ENCODE peak calls at places on chromosomes 3 and 15, in nine cellular contexts. L, C, M, Q, J, T, U, R and E are unnamed samples.

GRCh38 chr3:63872135-63872924 is 8.7 kb downstream of the ATXN7 start:
- DNase-seq in L (no peak), C (no peak), M (no peak), Q (no peak), J (no peak), T (no peak), U (no peak), R (peak), E (no peak)

GRCh38 chr3:123660900-123661299 is 76.0 kb upstream of the HACD2 start:
- DNase-seq in L (peak), C (no peak), M (no peak), Q (peak), J (peak), T (peak), U (peak), R (peak), E (peak)

GRCh38 chr15:47437492-47437891 is 279.8 kb upstream of the SEMA6D start:
- DNase-seq in L (no peak), C (no peak), M (no peak), Q (no peak), J (no peak), T (no peak), U (no peak), R (peak), E (no peak)

GRCh38 chr3:9213019-9213646 is 36.3 kb downstream of the SRGAP3 start:
- DNase-seq in L (no peak), C (no peak), M (no peak), Q (no peak), J (no peak), T (no peak), U (no peak), R (no peak), E (no peak)

GRCh38 chr3:198071602-198072285 is 111.7 kb downstream of the LMLN start:
- DNase-seq in L (no peak), C (peak), M (peak), Q (no peak), J (no peak), T (no peak), U (no peak), R (peak), E (no peak)

GRCh38 chr3:134334901-134335280 is 39.4 kb downstream of the AMOTL2 start:
- DNase-seq in L (no peak), C (no peak), M (no peak), Q (no peak), J (no peak), T (no peak), U (no peak), R (no peak), E (no peak)

GRCh38 chr3:41296556-41296955 is 97.3 kb downstream of the CTNNB1 start:
- DNase-seq in L (no peak), C (no peak), M (no peak), Q (no peak), J (no peak), T (no peak), U (no peak), R (no peak), E (no peak)

GRCh38 chr15:69282128-69282743 is 16.5 kb upstream of the PAQR5 start:
- DNase-seq in L (no peak), C (no peak), M (no peak), Q (no peak), J (no peak), T (no peak), U (no peak), R (no peak), E (no peak)

GRCh38 chr3:114714957-114715356 is 421.1 kb downstream of the TIGIT start:
- DNase-seq in L (no peak), C (no peak), M (no peak), Q (no peak), J (no peak), T (no peak), U (no peak), R (no peak), E (no peak)

GRCh38 chr15:52254331-52254730 is 41.3 kb downstream of the MYO5C start:
- DNase-seq in L (no peak), C (no peak), M (no peak), Q (no peak), J (no peak), T (no peak), U (no peak), R (no peak), E (no peak)
- H3K27ac ChIP-seq in L (no peak), C (no peak), M (peak), Q (no peak), J (no peak), T (no peak), U (no peak), R (no peak), E (no peak)

GRCh38 chr3:45940004-45940780 is 3.1 kb upstream of the CXCR6 start:
- DNase-seq in L (no peak), C (no peak), M (no peak), Q (no peak), J (no peak), T (no peak), U (no peak), R (no peak), E (no peak)
- H3K27ac ChIP-seq in L (no peak), C (no peak), M (no peak), Q (no peak), J (no peak), T (peak), U (no peak), R (no peak), E (no peak)

GRCh38 chr3:183883291-183884096 is 1.2 kb downstream of the PARL start:
- DNase-seq in L (no peak), C (no peak), M (no peak), Q (no peak), J (no peak), T (no peak), U (no peak), R (no peak), E (no peak)
- H3K27ac ChIP-seq in L (no peak), C (no peak), M (peak), Q (no peak), J (no peak), T (no peak), U (no peak), R (no peak), E (no peak)

DNA sequence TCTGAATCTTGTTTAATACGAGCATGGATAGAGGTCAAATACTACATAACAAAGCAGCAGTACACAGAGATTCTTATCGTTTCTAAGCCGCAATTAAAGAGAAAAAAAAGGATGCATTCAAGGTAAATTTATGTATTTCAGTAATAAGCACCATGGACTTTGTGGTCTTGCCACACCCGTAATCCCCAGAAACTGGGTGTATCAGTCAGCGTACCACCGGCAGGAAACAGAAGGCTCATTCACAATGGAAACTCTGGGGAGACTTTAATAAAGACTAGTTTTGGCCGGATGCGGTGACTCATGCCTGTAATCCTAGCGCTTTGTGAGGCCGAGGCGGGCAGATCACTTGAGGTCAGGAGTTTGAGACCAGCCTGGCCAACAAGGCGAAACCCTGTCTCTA is 81.9 kb upstream of the ZNF280D start:
- DNase-seq in L (no peak), C (no peak), M (no peak), Q (peak), J (no peak), T (no peak), U (peak), R (no peak), E (no peak)
- H3K27ac ChIP-seq in L (no peak), C (no peak), M (no peak), Q (no peak), J (no peak), T (no peak), U (no peak), R (no peak), E (no peak)

GRCh38 chr3:73009750-73010149 is 13.1 kb downstream of the PPP4R2 start:
- DNase-seq in L (no peak), C (no peak), M (no peak), Q (no peak), J (no peak), T (no peak), U (no peak), R (no peak), E (no peak)
- H3K27ac ChIP-seq in L (no peak), C (no peak), M (no peak), Q (no peak), J (no peak), T (peak), U (no peak), R (no peak), E (no peak)

DNA sequence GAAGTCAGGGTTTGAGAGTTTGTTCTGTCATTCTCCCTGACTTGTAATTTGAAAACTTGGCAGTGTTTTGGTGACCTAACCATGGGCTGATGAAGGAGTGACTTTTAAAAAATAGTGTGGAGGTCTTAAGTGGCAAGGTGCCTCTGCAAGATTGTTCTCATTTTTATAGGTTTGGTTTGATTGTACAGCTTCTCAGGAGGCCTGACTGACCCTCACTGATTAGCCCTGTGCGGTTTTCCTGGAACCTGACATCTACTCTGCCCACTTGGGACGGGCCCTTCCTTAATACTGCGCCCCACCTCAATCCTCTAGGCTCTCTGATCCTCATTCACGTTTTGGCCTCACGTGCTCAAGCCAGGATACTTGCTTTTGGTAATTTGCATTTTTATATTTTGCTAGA is 2.8 kb downstream of the UBE2E1 start:
- DNase-seq in L (no peak), C (no peak), M (no peak), Q (no peak), J (no peak), T (no peak), U (no peak), R (no peak), E (no peak)
- H3K27ac ChIP-seq in L (no peak), C (no peak), M (no peak), Q (no peak), J (no peak), T (no peak), U (peak), R (no peak), E (peak)

GRCh38 chr3:127745656-127746399 is 73.1 kb downstream of the ABTB1 start:
- DNase-seq in L (no peak), C (no peak), M (no peak), Q (no peak), J (no peak), T (no peak), U (no peak), R (no peak), E (no peak)
- H3K27ac ChIP-seq in L (no peak), C (no peak), M (peak), Q (peak), J (peak), T (no peak), U (peak), R (peak), E (peak)

DNA sequence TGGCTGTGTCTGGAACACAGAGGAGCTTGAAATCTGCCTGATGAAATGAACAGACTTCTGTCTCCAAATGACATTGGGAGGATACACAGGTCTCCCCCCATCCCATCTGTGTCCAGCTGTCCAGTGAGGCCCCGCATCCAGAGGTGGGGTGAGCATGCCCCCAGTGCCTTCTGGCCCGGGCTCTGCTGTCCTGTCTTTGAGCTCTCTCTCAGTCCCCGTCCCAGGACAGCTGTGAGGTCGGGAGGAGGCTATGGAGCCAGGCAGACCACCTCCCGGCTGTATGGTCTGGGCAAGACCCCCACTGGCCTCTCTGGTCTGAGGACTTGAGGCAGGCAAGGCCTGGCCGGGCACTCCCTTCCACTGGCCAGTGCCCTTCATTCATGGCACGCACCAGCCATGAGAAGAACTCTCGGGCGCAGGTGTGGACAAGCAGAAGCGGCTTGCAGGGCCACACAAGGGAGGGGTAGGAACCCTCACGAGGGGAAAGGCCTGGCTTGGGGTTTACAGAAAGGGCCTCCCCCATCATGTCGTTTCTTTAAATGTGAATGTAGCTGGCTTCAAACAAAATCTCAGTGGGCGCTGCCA is 38.9 kb downstream of the PCSK6 start:
- DNase-seq in L (peak), C (no peak), M (no peak), Q (no peak), J (no peak), T (no peak), U (no peak), R (no peak), E (no peak)
- H3K27ac ChIP-seq in L (no peak), C (no peak), M (no peak), Q (no peak), J (no peak), T (no peak), U (no peak), R (no peak), E (peak)

GRCh38 chr3:151903501-151903991 is 30.1 kb downstream of the SUCNR1 start:
- DNase-seq in L (no peak), C (no peak), M (no peak), Q (no peak), J (no peak), T (peak), U (no peak), R (no peak), E (no peak)
- H3K27ac ChIP-seq in L (no peak), C (no peak), M (no peak), Q (no peak), J (peak), T (peak), U (no peak), R (no peak), E (peak)